ENCODE peak calls at places on chromosomes 13 and 19, in eight cellular contexts. V is naive thymus-derived CD4-positive, alpha-beta T cell; R is heart right ventricle; F is prostate gland; H is effector memory CD4-positive, alpha-beta T cell; K is progenitor cell of endocrine pancreas; Z is amygdala; S is neural crest cell. D is an unnamed sample.

GRCh38 chr13:100566543-100566942 is 22.0 kb downstream of the GGACT start:
- DNase-seq in V (no peak), R (no peak), F (no peak), H (no peak), K (no peak), Z (no peak), S (no peak), D (no peak)

GRCh38 chr13:98390086-98390697 is 186.7 kb downstream of the STK24 start:
- DNase-seq in V (no peak), R (peak; percentile 20), F (no peak), H (no peak), K (no peak), Z (no peak), S (no peak), D (no peak)

GRCh38 chr19:49116544-49116943 is 2.4 kb downstream of the LIN7B start:
- DNase-seq in V (no peak), R (no peak), F (no peak), H (no peak), K (no peak), Z (no peak), S (no peak), D (no peak)

GRCh38 chr13:35139591-35139990 is 197.5 kb downstream of the NBEA start:
- DNase-seq in V (no peak), R (no peak), F (no peak), H (no peak), K (no peak), Z (no peak), S (no peak), D (no peak)

GRCh38 chr13:95480131-95480545 is 72.4 kb upstream of the CLDN10 start:
- DNase-seq in V (no peak), R (peak; percentile 5), F (no peak), H (no peak), K (no peak), Z (no peak), S (no peak), D (no peak)

GRCh38 chr19:16496613-16496983 is 404 bp downstream of the C19orf44 start:
- DNase-seq in V (no peak), R (peak; percentile 37), F (no peak), H (no peak), K (no peak), Z (no peak), S (no peak), D (peak; percentile 16)

GRCh38 chr13:37540228-37540627 is 58.3 kb downstream of the POSTN start:
- DNase-seq in V (no peak), R (no peak), F (no peak), H (no peak), K (no peak), Z (no peak), S (no peak), D (no peak)

GRCh38 chr19:1259206-1259872 is 9.8 kb upstream of the CIRBP start:
- DNase-seq in V (peak; percentile 77), R (peak; percentile 88), F (peak; percentile 62), H (peak; percentile 68), K (no peak), Z (peak; percentile 15), S (no peak), D (no peak)

GRCh38 chr19:39240421-39240820 is 4.4 kb downstream of the IFNL3 start:
- DNase-seq in V (no peak), R (no peak), F (no peak), H (no peak), K (no peak), Z (no peak), S (no peak), D (no peak)

GRCh38 chr19:16429066-16429758 is 42.6 kb downstream of the EPS15L1 start:
- DNase-seq in V (no peak), R (peak; percentile 74), F (peak; percentile 61), H (no peak), K (no peak), Z (peak; percentile 29), S (no peak), D (no peak)

GRCh38 chr13:41004875-41005693 is 14.0 kb downstream of the ELF1 start:
- DNase-seq in V (peak; percentile 54), R (no peak), F (no peak), H (no peak), K (no peak), Z (no peak), S (no peak), D (no peak)

GRCh38 chr13:98650376-98651107 is 73.6 kb upstream of the STK24 start:
- DNase-seq in V (no peak), R (no peak), F (peak; percentile 85), H (no peak), K (no peak), Z (no peak), S (no peak), D (peak; percentile 84)

GRCh38 chr13:51275101-51275500 is 52.9 kb downstream of the FAM124A start:
- DNase-seq in V (no peak), R (no peak), F (no peak), H (no peak), K (no peak), Z (no peak), S (no peak), D (no peak)

GRCh38 chr19:35476149-35476548 is 14.1 kb downstream of the KRTDAP start:
- DNase-seq in V (no peak), R (no peak), F (no peak), H (no peak), K (no peak), Z (no peak), S (no peak), D (no peak)

GRCh38 chr19:38686530-38686888 is 39.1 kb downstream of the ACTN4 start:
- DNase-seq in V (no peak), R (no peak), F (no peak), H (peak; percentile 57), K (no peak), Z (no peak), S (no peak), D (no peak)

GRCh38 chr13:77985866-77986636 is 67.4 kb upstream of the EDNRB start:
- DNase-seq in V (no peak), R (peak; percentile 19), F (no peak), H (no peak), K (no peak), Z (no peak), S (no peak), D (no peak)

GRCh38 chr13:52760078-52760477 is 20.5 kb upstream of the CNMD start:
- DNase-seq in V (no peak), R (no peak), F (peak; percentile 16), H (no peak), K (no peak), Z (no peak), S (no peak), D (no peak)

GRCh38 chr13:112756511-112756966 is 66.7 kb downstream of the ATP11A start:
- DNase-seq in V (no peak), R (no peak), F (no peak), H (no peak), K (no peak), Z (no peak), S (peak; percentile 18), D (no peak)

GRCh38 chr19:39997595-39998216 is 846 bp downstream of the ZNF546 start:
- DNase-seq in V (no peak), R (no peak), F (no peak), H (no peak), K (no peak), Z (peak; percentile 45), S (no peak), D (no peak)

GRCh38 chr13:52070929-52071523 is 46.5 kb downstream of the UTP14C start:
- DNase-seq in V (no peak), R (no peak), F (no peak), H (no peak), K (no peak), Z (no peak), S (no peak), D (peak; percentile 25)

GRCh38 chr19:5480427-5480836 is 25.2 kb downstream of the ZNRF4 start:
- DNase-seq in V (peak; percentile 23), R (no peak), F (no peak), H (no peak), K (no peak), Z (no peak), S (peak; percentile 59), D (peak; percentile 42)

GRCh38 chr13:107342747-107343146 is 774.8 kb upstream of the ARGLU1 start:
- DNase-seq in V (no peak), R (no peak), F (no peak), H (no peak), K (no peak), Z (no peak), S (no peak), D (no peak)

GRCh38 chr13:24629320-24629719 is 50.9 kb upstream of the ATP12A start:
- DNase-seq in V (no peak), R (no peak), F (no peak), H (no peak), K (no peak), Z (no peak), S (no peak), D (no peak)

GRCh38 chr13:73141292-73141771 is 82.5 kb downstream of the KLF5 start:
- DNase-seq in V (no peak), R (no peak), F (no peak), H (no peak), K (no peak), Z (no peak), S (no peak), D (no peak)

GRCh38 chr19:1952635-1953034 is 11.7 kb downstream of the CSNK1G2 start:
- DNase-seq in V (no peak), R (no peak), F (no peak), H (no peak), K (no peak), Z (no peak), S (no peak), D (no peak)

GRCh38 chr19:10408511-10409291 is 5.4 kb upstream of the CDC37 start:
- DNase-seq in V (no peak), R (no peak), F (no peak), H (no peak), K (no peak), Z (peak; percentile 11), S (no peak), D (no peak)

GRCh38 chr13:100214886-100215285 is 126.0 kb downstream of the PCCA start:
- DNase-seq in V (no peak), R (no peak), F (no peak), H (no peak), K (no peak), Z (no peak), S (no peak), D (no peak)

GRCh38 chr19:823565-824121 is 1.9 kb upstream of the PLPPR3 start:
- DNase-seq in V (no peak), R (no peak), F (no peak), H (no peak), K (no peak), Z (no peak), S (no peak), D (no peak)

GRCh38 chr19:49492573-49493411 is 3.4 kb upstream of the RPS11 start:
- DNase-seq in V (no peak), R (no peak), F (no peak), H (no peak), K (no peak), Z (no peak), S (no peak), D (no peak)

GRCh38 chr13:71644579-71644978 is 222.4 kb downstream of the DACH1 start:
- DNase-seq in V (no peak), R (no peak), F (no peak), H (no peak), K (no peak), Z (no peak), S (no peak), D (no peak)

GRCh38 chr19:49441210-49441959 is at the start of gene SLC17A7:
- DNase-seq in V (no peak), R (peak; percentile 50), F (no peak), H (peak; percentile 44), K (no peak), Z (no peak), S (no peak), D (no peak)

GRCh38 chr13:89066868-89067466 is 1395.8 kb downstream of the SLITRK5 start:
- DNase-seq in V (peak; percentile 1), R (no peak), F (peak; percentile 28), H (peak; percentile 8), K (peak; percentile 9), Z (no peak), S (peak; percentile 14), D (peak; percentile 9)

GRCh38 chr13:21800847-21801616 is 130.2 kb downstream of the FGF9 start:
- DNase-seq in V (no peak), R (no peak), F (no peak), H (no peak), K (no peak), Z (no peak), S (no peak), D (no peak)

GRCh38 chr13:94658926-94659649 is 53.3 kb downstream of the SOX21 start:
- DNase-seq in V (no peak), R (no peak), F (no peak), H (no peak), K (no peak), Z (no peak), S (no peak), D (no peak)